ENCODE peak calls at places on chromosome 21, in five cellular contexts. H, Q, I, K and B are unnamed samples.

GRCh38 chr21:35059742-35060141 is 10.6 kb upstream of the RUNX1 start:
- DNase-seq in Q (no peak), H (no peak), I (no peak), K (peak; percentile 58), B (no peak)

GRCh38 chr21:29299906-29300546 is 1.3 kb downstream of the BACH1 start:
- DNase-seq in I (peak; percentile 19), K (peak; percentile 95), H (peak; percentile 93), Q (peak; percentile 54), B (peak; percentile 23)

GRCh38 chr21:35336534-35336933 is 287.4 kb upstream of the RUNX1 start:
- DNase-seq in Q (no peak), K (peak; percentile 43), H (no peak), I (no peak), B (no peak)

GRCh38 chr21:15301014-15301413 is 236.2 kb upstream of the NRIP1 start:
- DNase-seq in Q (no peak), I (no peak), H (peak; percentile 14), K (peak; percentile 21), B (no peak)

GRCh38 chr21:31957631-31958030 is 84.8 kb downstream of the HUNK start:
- DNase-seq in I (no peak), K (no peak), Q (peak; percentile 54), H (no peak), B (no peak)

GRCh38 chr21:25689226-25689625 is 45.5 kb downstream of the ATP5PF start:
- DNase-seq in I (no peak), Q (no peak), H (no peak), K (peak; percentile 9), B (no peak)

GRCh38 chr21:33308586-33309490 is 15.9 kb upstream of the IFNAR1 start:
- DNase-seq in K (peak; percentile 31), H (peak; percentile 99), Q (peak; percentile 44), I (no peak), B (no peak)

GRCh38 chr21:19603011-19603593 is 1199.5 kb upstream of the TMPRSS15 start:
- DNase-seq in K (no peak), Q (no peak), H (no peak), I (no peak), B (no peak)

GRCh38 chr21:25806053-25806452 is 71.3 kb downstream of the GABPA start:
- DNase-seq in K (no peak), Q (no peak), H (no peak), I (no peak), B (no peak)

GRCh38 chr21:46199436-46200373 is 15.4 kb upstream of the SPATC1L start:
- DNase-seq in Q (no peak), H (no peak), I (no peak), K (peak; percentile 12), B (no peak)

GRCh38 chr21:28858424-28858823 is 134.3 kb downstream of the LTN1 start:
- DNase-seq in K (no peak), I (no peak), Q (no peak), H (no peak), B (no peak)

GRCh38 chr21:16059981-16060380 is 330.2 kb downstream of the USP25 start:
- DNase-seq in I (no peak), H (no peak), Q (no peak), K (no peak), B (no peak)

GRCh38 chr21:31518580-31518979 is 140.9 kb upstream of the SOD1 start:
- DNase-seq in K (no peak), I (no peak), H (no peak), Q (no peak), B (no peak)

GRCh38 chr21:34836103-34836932 is 167.5 kb downstream of the CLIC6 start:
- DNase-seq in I (peak; percentile 23), H (no peak), K (peak; percentile 100), Q (no peak), B (no peak)

GRCh38 chr21:16046625-16047340 is 317.0 kb downstream of the USP25 start:
- DNase-seq in H (no peak), I (no peak), K (peak; percentile 48), Q (no peak), B (no peak)

GRCh38 chr21:44444286-44444931 is 10.9 kb upstream of the LRRC3 start:
- DNase-seq in Q (no peak), H (peak; percentile 35), I (no peak), K (no peak), B (no peak)

GRCh38 chr21:42691901-42692559 is 38.6 kb downstream of the PDE9A start:
- DNase-seq in I (no peak), Q (no peak), H (no peak), K (no peak), B (no peak)

GRCh38 chr21:42013338-42013737 is 3.2 kb upstream of the ZBTB21 start:
- DNase-seq in K (no peak), H (no peak), I (no peak), Q (no peak), B (no peak)

GRCh38 chr21:37207441-37208009 is 59.6 kb downstream of the VPS26C start:
- DNase-seq in H (no peak), Q (no peak), I (no peak), K (peak; percentile 16), B (peak; percentile 53)

GRCh38 chr21:37365657-37366487 is 701 bp upstream of the DYRK1A start:
- DNase-seq in K (peak; percentile 56), I (peak; percentile 65), Q (peak; percentile 52), H (peak; percentile 61), B (peak; percentile 91)

GRCh38 chr21:35697321-35697808 is 363.0 kb downstream of the SETD4 start:
- DNase-seq in K (peak; percentile 52), I (peak; percentile 41), H (no peak), Q (no peak), B (peak; percentile 10)

GRCh38 chr21:14678987-14679574 is 133.0 kb upstream of the SAMSN1 start:
- DNase-seq in I (no peak), H (no peak), K (no peak), Q (no peak), B (no peak)

GRCh38 chr21:38643404-38644023 is 145.2 kb upstream of the ERG start:
- DNase-seq in H (no peak), I (no peak), K (no peak), Q (no peak), B (no peak)

GRCh38 chr21:37870229-37870628 is 46.0 kb downstream of the KCNJ6 start:
- DNase-seq in I (no peak), K (no peak), Q (no peak), H (no peak), B (no peak)

GRCh38 chr21:45207839-45208626 is 79.7 kb downstream of the POFUT2 start:
- DNase-seq in I (no peak), H (no peak), K (no peak), Q (no peak), B (no peak)

GRCh38 chr21:14890141-14890540 is 174.7 kb downstream of the NRIP1 start:
- DNase-seq in H (no peak), K (no peak), Q (no peak), I (no peak), B (no peak)

GRCh38 chr21:44984792-44985440 is 45.1 kb downstream of the SLX9 start:
- DNase-seq in K (no peak), H (no peak), Q (peak; percentile 22), I (no peak), B (no peak)

GRCh38 chr21:29313662-29314408 is 15.1 kb downstream of the BACH1 start:
- DNase-seq in K (no peak), Q (no peak), H (no peak), I (no peak), B (no peak)

GRCh38 chr21:40685121-40685630 is 161.8 kb downstream of the DSCAM start:
- DNase-seq in H (no peak), K (no peak), Q (no peak), I (no peak), B (no peak)